ENCODE peak calls at places on chromosomes 12 and 14, in ten cellular contexts. Z is hypothalamus, T is Peyer's patch, W is activated T-cell treated with anti-CD3 and anti-CD28 coated beads for 1 hour, S is kidney tubule cell, R is NCI-H2081, X is neural crest cell, G is PC-9, E is pancreas, B is colonic mucosa. I is an unnamed sample.

GRCh38 chr12:76639646-76640045 is 80.1 kb upstream of the OSBPL8 start:
- DNase-seq in Z (no peak), T (no peak), W (no peak), S (no peak), R (no peak), X (no peak), G (no peak), E (no peak), B (no peak), I (no peak)

GRCh38 chr12:87270894-87271293 is 758.3 kb downstream of the C12orf50 start:
- DNase-seq in Z (no peak), T (no peak), W (no peak), S (peak; percentile 88), R (no peak), X (no peak), G (no peak), E (no peak), B (no peak), I (no peak)

GRCh38 chr12:63802012-63802608 is 22.4 kb downstream of the RXYLT1 start:
- DNase-seq in Z (no peak), T (no peak), W (no peak), S (peak; percentile 42), R (peak; percentile 71), X (no peak), G (no peak), E (no peak), B (no peak), I (peak; percentile 50)

GRCh38 chr14:64417042-64417770 is 29.1 kb downstream of the MTHFD1 start:
- DNase-seq in Z (no peak), T (no peak), W (no peak), S (peak; percentile 4), R (no peak), X (no peak), G (no peak), E (no peak), B (no peak), I (peak; percentile 68)

GRCh38 chr14:99266181-99267178 is 5.5 kb downstream of the BCL11B start:
- DNase-seq in Z (no peak), T (peak; percentile 86), W (peak; percentile 84), S (peak; percentile 69), R (peak; percentile 60), X (peak; percentile 88), G (peak; percentile 24), E (peak; percentile 88), B (peak; percentile 81), I (peak; percentile 59)

GRCh38 chr12:6376079-6376941 is 947 bp upstream of the SCNN1A start:
- DNase-seq in Z (no peak), T (peak; percentile 72), W (no peak), S (peak; percentile 78), R (no peak), X (no peak), G (peak; percentile 97), E (no peak), B (peak; percentile 65), I (peak; percentile 71)

GRCh38 chr12:122023339-122024131 is 1.9 kb downstream of the BCL7A start:
- DNase-seq in Z (peak; percentile 36), T (peak; percentile 61), W (no peak), S (peak; percentile 69), R (peak; percentile 61), X (peak; percentile 35), G (peak; percentile 16), E (peak; percentile 94), B (peak; percentile 72), I (peak; percentile 77)

GRCh38 chr14:42222924-42223471 is 616.3 kb downstream of the LRFN5 start:
- DNase-seq in Z (no peak), T (no peak), W (no peak), S (peak; percentile 65), R (peak; percentile 28), X (no peak), G (no peak), E (no peak), B (no peak), I (peak; percentile 2)

GRCh38 chr12:93146278-93146939 is 217.3 kb upstream of the EEA1 start:
- DNase-seq in Z (no peak), T (no peak), W (no peak), S (peak; percentile 32), R (no peak), X (no peak), G (no peak), E (no peak), B (no peak), I (peak; percentile 17)

GRCh38 chr14:70086685-70087379 is 101.9 kb downstream of the SLC8A3 start:
- DNase-seq in Z (no peak), T (no peak), W (no peak), S (peak; percentile 52), R (peak; percentile 38), X (peak; percentile 35), G (peak; percentile 14), E (no peak), B (peak; percentile 33), I (peak; percentile 54)

GRCh38 chr12:112782921-112783320 is 8.6 kb upstream of the RPH3A start:
- DNase-seq in Z (no peak), T (no peak), W (no peak), S (no peak), R (no peak), X (no peak), G (no peak), E (no peak), B (no peak), I (no peak)

GRCh38 chr14:89399157-89399556 is 17.9 kb downstream of the FOXN3 start:
- DNase-seq in Z (no peak), T (no peak), W (no peak), S (no peak), R (no peak), X (no peak), G (no peak), E (no peak), B (no peak), I (no peak)

GRCh38 chr12:105378821-105379400 is 48.4 kb downstream of the C12orf75 start:
- DNase-seq in Z (no peak), T (no peak), W (no peak), S (no peak), R (peak; percentile 23), X (peak; percentile 9), G (no peak), E (no peak), B (no peak), I (no peak)

GRCh38 chr14:30267141-30267540 is 291.8 kb upstream of the G2E3 start:
- DNase-seq in Z (no peak), T (no peak), W (no peak), S (peak; percentile 23), R (no peak), X (no peak), G (no peak), E (no peak), B (no peak), I (peak; percentile 68)

GRCh38 chr12:1835178-1836131 is 15.1 kb downstream of the LRTM2 start:
- DNase-seq in Z (no peak), T (no peak), W (no peak), S (no peak), R (no peak), X (no peak), G (no peak), E (peak; percentile 28), B (no peak), I (no peak)

GRCh38 chr14:94665121-94665520 is 52.9 kb downstream of the SERPINA3 start:
- DNase-seq in Z (no peak), T (no peak), W (no peak), S (no peak), R (no peak), X (no peak), G (no peak), E (no peak), B (no peak), I (peak; percentile 95)

GRCh38 chr12:124625867-124626675 is 58.7 kb upstream of the NCOR2 start:
- DNase-seq in Z (no peak), T (peak; percentile 90), W (no peak), S (peak; percentile 73), R (no peak), X (peak; percentile 59), G (peak; percentile 91), E (peak; percentile 50), B (peak; percentile 93), I (peak; percentile 76)

GRCh38 chr12:121015825-121016766 is at the start of gene C12orf43:
- DNase-seq in Z (peak; percentile 57), T (peak; percentile 89), W (peak; percentile 83), S (peak; percentile 89), R (peak; percentile 94), X (peak; percentile 87), G (peak; percentile 81), E (peak; percentile 94), B (peak; percentile 96), I (peak; percentile 90)